ENCODE peak calls at places on chromosome 7, in eight cellular contexts. F, Z, E, N, M, R, P and Y are unnamed samples.

GRCh38 chr7:80385512-80385911 is 126.4 kb downstream of the GNAT3 start:
- DNase-seq in Z (no peak), F (no peak), E (no peak), M (no peak), R (no peak), N (no peak), P (no peak), Y (no peak)

GRCh38 chr7:14805105-14805719 is 97.3 kb downstream of the DGKB start:
- DNase-seq in Z (no peak), P (no peak), F (no peak), N (no peak), E (no peak), M (no peak), R (no peak), Y (no peak)

GRCh38 chr7:80488851-80489370 is 23.0 kb downstream of the GNAT3 start:
- DNase-seq in R (no peak), N (no peak), Z (no peak), E (no peak), P (no peak), M (no peak), F (no peak), Y (no peak)

GRCh38 chr7:47950714-47951113 is 2.4 kb upstream of the PKD1L1 start:
- DNase-seq in Z (no peak), E (no peak), R (no peak), M (no peak), F (no peak), N (no peak), P (peak; percentile 34), Y (no peak)

GRCh38 chr7:107628461-107629064 is 32.1 kb upstream of the SLC26A4 start:
- DNase-seq in N (no peak), R (no peak), M (no peak), P (no peak), E (no peak), Z (no peak), F (no peak), Y (no peak)

GRCh38 chr7:141945356-141945755 is 1.4 kb downstream of the CLEC5A start:
- DNase-seq in R (no peak), Z (no peak), E (no peak), P (no peak), F (no peak), M (no peak), N (no peak), Y (no peak)

GRCh38 chr7:25780904-25781303 is 371.1 kb upstream of the NFE2L3 start:
- DNase-seq in P (no peak), F (no peak), M (peak; percentile 19), Z (no peak), R (no peak), E (no peak), N (no peak), Y (no peak)

GRCh38 chr7:26202019-26202985 is 757 bp downstream of the CBX3 start:
- DNase-seq in R (peak; percentile 60), P (peak; percentile 73), E (peak; percentile 48), F (no peak), Z (peak; percentile 49), N (peak; percentile 50), M (peak; percentile 69), Y (no peak)

GRCh38 chr7:106430535-106431455 is 146.0 kb upstream of the NAMPT start:
- DNase-seq in M (no peak), Z (no peak), F (no peak), N (no peak), P (no peak), R (no peak), E (no peak), Y (no peak)

GRCh38 chr7:15407910-15408309 is 153.9 kb downstream of the AGMO start:
- DNase-seq in Z (no peak), F (no peak), P (no peak), M (no peak), E (no peak), R (no peak), N (no peak), Y (no peak)

GRCh38 chr7:22329816-22330524 is 27.0 kb downstream of the RAPGEF5 start:
- DNase-seq in N (no peak), R (peak; percentile 51), F (no peak), M (no peak), Z (no peak), P (no peak), E (no peak), Y (no peak)

GRCh38 chr7:140581411-140581810 is 59.2 kb downstream of the DENND2A start:
- DNase-seq in F (no peak), R (no peak), N (no peak), P (no peak), E (no peak), M (no peak), Z (no peak), Y (no peak)

GRCh38 chr7:96126382-96126781 is 195.5 kb downstream of the SLC25A13 start:
- DNase-seq in E (no peak), M (no peak), N (no peak), Z (no peak), F (no peak), R (no peak), P (no peak), Y (no peak)

GRCh38 chr7:102122026-102122425 is 164.6 kb upstream of the SH2B2 start:
- DNase-seq in P (no peak), R (no peak), M (no peak), F (no peak), Z (no peak), N (no peak), E (no peak), Y (no peak)

GRCh38 chr7:69941077-69941476 is 342.8 kb downstream of the AUTS2 start:
- DNase-seq in P (no peak), E (no peak), M (no peak), F (no peak), R (no peak), Z (no peak), N (no peak), Y (no peak)

GRCh38 chr7:51455948-51456347 is 139.3 kb upstream of the COBL start:
- DNase-seq in P (peak; percentile 32), M (no peak), Z (no peak), N (no peak), F (no peak), R (peak; percentile 82), E (no peak), Y (no peak)

GRCh38 chr7:9026121-9026520 is 592.7 kb downstream of the NXPH1 start:
- DNase-seq in E (no peak), F (no peak), M (no peak), P (no peak), Z (no peak), R (no peak), N (no peak), Y (no peak)

GRCh38 chr7:130521552-130521951 is 29.7 kb downstream of the MEST start:
- DNase-seq in P (no peak), E (no peak), N (no peak), Z (no peak), R (no peak), F (no peak), M (no peak), Y (no peak)

GRCh38 chr7:142420554-142421362 is 162.9 kb upstream of the PRSS58 start:
- DNase-seq in N (no peak), M (peak; percentile 53), E (no peak), F (no peak), P (peak; percentile 41), Z (no peak), R (no peak), Y (no peak)

GRCh38 chr7:10022957-10023356 is 950.7 kb upstream of the PHF14 start:
- DNase-seq in P (peak; percentile 62), R (peak; percentile 34), Z (no peak), N (no peak), F (no peak), E (no peak), M (no peak), Y (no peak)

GRCh38 chr7:68122806-68123205 is 1126.2 kb downstream of the TYW1 start:
- DNase-seq in M (no peak), E (no peak), P (no peak), Z (no peak), R (no peak), N (no peak), F (no peak), Y (no peak)

GRCh38 chr7:133486-133885 is 58.9 kb upstream of the FAM20C start:
- DNase-seq in P (no peak), E (no peak), Z (no peak), R (no peak), M (no peak), F (no peak), N (no peak), Y (no peak)

GRCh38 chr7:40879941-40880558 is 745.2 kb downstream of the SUGCT start:
- DNase-seq in N (no peak), P (no peak), F (no peak), E (no peak), M (no peak), R (no peak), Z (no peak), Y (no peak)

GRCh38 chr7:110373514-110374258 is 717.2 kb upstream of the LRRN3 start:
- DNase-seq in P (peak; percentile 50), E (no peak), F (no peak), N (no peak), M (no peak), R (no peak), Z (no peak), Y (no peak)

GRCh38 chr7:158259671-158260423 is 327.8 kb downstream of the PTPRN2 start:
- DNase-seq in E (no peak), N (no peak), P (no peak), Z (no peak), M (no peak), R (no peak), F (no peak), Y (no peak)

GRCh38 chr7:133650067-133650466 is 397.2 kb downstream of the EXOC4 start:
- DNase-seq in M (no peak), N (no peak), P (no peak), E (no peak), F (no peak), R (no peak), Z (no peak), Y (peak; percentile 32)

GRCh38 chr7:123580406-123581161 is 21.0 kb upstream of the ASB15 start:
- DNase-seq in N (no peak), F (no peak), P (peak; percentile 67), R (peak; percentile 75), Z (no peak), E (no peak), M (peak; percentile 55), Y (no peak)

GRCh38 chr7:7861211-7861633 is 107.4 kb upstream of the GLCCI1 start:
- DNase-seq in P (no peak), Z (no peak), M (peak; percentile 81), E (no peak), R (peak; percentile 99), N (no peak), F (no peak), Y (peak; percentile 7)

GRCh38 chr7:7972927-7973594 is 4.5 kb downstream of the GLCCI1 start:
- DNase-seq in E (no peak), R (no peak), N (no peak), P (no peak), Z (no peak), M (no peak), F (no peak), Y (no peak)

GRCh38 chr7:132443776-132444520 is 132.3 kb downstream of the PLXNA4 start:
- DNase-seq in Z (no peak), N (no peak), E (no peak), P (peak; percentile 73), M (no peak), R (no peak), F (no peak), Y (no peak)

GRCh38 chr7:116569737-116570136 is 44.9 kb downstream of the CAV1 start:
- DNase-seq in F (no peak), E (no peak), R (no peak), P (no peak), M (peak; percentile 88), N (no peak), Z (no peak), Y (peak; percentile 93)

GRCh38 chr7:19920705-19921104 is 147.3 kb upstream of the TMEM196 start:
- DNase-seq in P (no peak), M (no peak), Z (no peak), N (no peak), F (no peak), R (no peak), E (no peak), Y (no peak)

GRCh38 chr7:148799893-148800545 is 84.1 kb downstream of the EZH2 start:
- DNase-seq in N (no peak), M (no peak), F (no peak), P (no peak), E (no peak), Z (no peak), R (no peak), Y (no peak)

GRCh38 chr7:107564553-107565298 is 955 bp downstream of the DUS4L start:
- DNase-seq in N (no peak), F (no peak), R (no peak), Z (no peak), E (no peak), P (peak; percentile 2), M (peak; percentile 79), Y (peak; percentile 68)